ENCODE peak calls at places on chromosomes 6 and 20, in six cellular contexts. V is HepG2, F is K562, X is H1, A is GM12878, J is sigmoid colon. Y is an unnamed sample. For H3K9me3, the result is how much of the 10 kb centered on the place peaks cover.

GRCh38 chr6:105819774-105820173 is 266.4 kb upstream of the PRDM1 start:
- DNase-seq in V (no peak), F (no peak), X (no peak), A (no peak), J (no peak), Y (no peak)

GRCh38 chr20:3193806-3194616 is 10.5 kb downstream of the DDRGK1 start:
- DNase-seq in V (no peak), F (no peak), X (no peak), A (no peak), J (no peak), Y (no peak)

GRCh38 chr6:127900935-127901334 is at the start of gene THEMIS:
- DNase-seq in V (no peak), F (no peak), X (no peak), A (no peak), J (no peak), Y (peak)

GRCh38 chr6:41306187-41306854 is 19.8 kb upstream of the TREM1 start:
- DNase-seq in V (peak), F (peak), X (no peak), A (no peak), J (no peak), Y (peak)

GRCh38 chr6:21384211-21384610 is 209.3 kb upstream of the SOX4 start:
- DNase-seq in V (peak), F (no peak), X (no peak), A (no peak), J (no peak), Y (no peak)

GRCh38 chr6:3610896-3611295 is 140.6 kb downstream of the PXDC1 start:
- DNase-seq in V (no peak), F (no peak), X (no peak), A (no peak), J (no peak), Y (no peak)

GRCh38 chr6:147117580-147117979 is 86.6 kb upstream of the STXBP5 start:
- DNase-seq in V (no peak), F (no peak), X (no peak), A (no peak), J (no peak), Y (no peak)

GRCh38 chr6:38713812-38714211 is 1.3 kb upstream of the DNAH8 start:
- DNase-seq in V (no peak), F (no peak), X (no peak), A (no peak), J (no peak), Y (peak)

GRCh38 chr6:165767228-165767627 is 104.2 kb upstream of the PDE10A start:
- DNase-seq in V (no peak), F (no peak), X (no peak), A (no peak), J (no peak), Y (no peak)

GRCh38 chr20:32358632-32358882 is 426 bp downstream of the ASXL1 start:
- DNase-seq in V (no peak), F (no peak), X (no peak), A (no peak), J (no peak), Y (no peak)

GRCh38 chr20:32360333-32360634 is 2.2 kb downstream of the ASXL1 start:
- DNase-seq in V (no peak), F (no peak), X (no peak), A (no peak), J (no peak), Y (no peak)

GRCh38 chr20:32357869-32358631 is at the start of gene ASXL1:
- DNase-seq in V (peak), F (peak), X (peak), A (peak), J (peak), Y (peak)

GRCh38 chr20:32359633-32360332 is 1.7 kb downstream of the ASXL1 start:
- DNase-seq in V (no peak), F (no peak), X (no peak), A (no peak), J (no peak), Y (no peak)

GRCh38 chr20:32358883-32359632 is 927 bp downstream of the ASXL1 start:
- DNase-seq in V (peak), F (peak), X (peak), A (no peak), J (peak), Y (peak)
- TF ChIP-seq POLR2AphosphoS5 in V (peak), F (peak), X (peak), A (peak), J (peak), Y (peak)

GRCh38 chr6:161327360-161327953 is 53.6 kb upstream of the AGPAT4 start:
- DNase-seq in V (no peak), F (no peak), X (no peak), A (no peak), J (no peak), Y (no peak)
- H3K9me3 ChIP-seq in V (half or more), F (under half), X (under half), A (under half), J (under half), Y (under half)

DNA sequence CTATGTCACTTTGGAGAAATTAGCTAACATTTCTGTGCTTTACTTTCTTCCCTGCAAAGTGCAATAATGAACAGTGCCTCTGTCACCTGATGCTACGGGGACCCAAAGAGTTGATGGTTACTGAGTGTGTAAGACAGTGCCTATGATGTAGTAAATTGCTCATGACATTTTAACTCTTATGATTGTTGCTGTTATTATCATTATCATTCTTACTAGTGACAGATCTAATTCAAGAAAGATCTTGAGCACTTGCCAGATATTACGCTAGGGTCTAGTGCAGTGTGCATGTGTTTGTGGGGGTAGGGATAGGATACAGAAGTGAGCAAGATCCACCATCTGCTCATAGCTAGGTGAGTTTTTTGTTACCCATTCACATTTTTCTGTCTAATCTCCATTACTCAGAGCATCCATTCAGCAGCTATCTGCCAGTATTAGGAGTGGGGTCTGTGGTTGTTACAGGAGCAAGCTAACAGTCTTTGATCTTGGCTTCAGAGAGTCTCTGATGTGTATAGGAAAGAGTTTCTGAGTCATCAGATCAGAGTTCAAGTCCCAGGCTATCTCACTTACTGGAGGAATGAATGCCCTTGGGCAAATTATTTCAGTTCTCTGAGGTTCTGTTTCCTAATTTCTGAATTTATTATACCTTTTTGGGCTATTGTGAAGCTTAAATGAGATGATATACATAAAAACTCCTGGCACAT is 33.1 kb upstream of the DAAM2 start:
- DNase-seq in V (peak), F (no peak), X (no peak), A (no peak), J (no peak), Y (no peak)
- TF ChIP-seq EP300 in V (no peak), F (no peak), X (no peak), A (no peak), J (no peak), Y (no peak)

GRCh38 chr6:6002005-6002808 is 4.5 kb downstream of the NRN1 start:
- DNase-seq in V (no peak), F (no peak), X (no peak), A (no peak), J (no peak), Y (no peak)

GRCh38 chr6:6002809-6003333 is 3.9 kb downstream of the NRN1 start:
- DNase-seq in V (no peak), F (no peak), X (no peak), A (no peak), J (no peak), Y (no peak)

GRCh38 chr6:6005467-6006427 is 978 bp downstream of the NRN1 start:
- DNase-seq in V (no peak), F (no peak), X (no peak), A (no peak), J (no peak), Y (no peak)

GRCh38 chr6:6003334-6004146 is 3.2 kb downstream of the NRN1 start:
- DNase-seq in V (no peak), F (no peak), X (no peak), A (no peak), J (no peak), Y (no peak)

DNA sequence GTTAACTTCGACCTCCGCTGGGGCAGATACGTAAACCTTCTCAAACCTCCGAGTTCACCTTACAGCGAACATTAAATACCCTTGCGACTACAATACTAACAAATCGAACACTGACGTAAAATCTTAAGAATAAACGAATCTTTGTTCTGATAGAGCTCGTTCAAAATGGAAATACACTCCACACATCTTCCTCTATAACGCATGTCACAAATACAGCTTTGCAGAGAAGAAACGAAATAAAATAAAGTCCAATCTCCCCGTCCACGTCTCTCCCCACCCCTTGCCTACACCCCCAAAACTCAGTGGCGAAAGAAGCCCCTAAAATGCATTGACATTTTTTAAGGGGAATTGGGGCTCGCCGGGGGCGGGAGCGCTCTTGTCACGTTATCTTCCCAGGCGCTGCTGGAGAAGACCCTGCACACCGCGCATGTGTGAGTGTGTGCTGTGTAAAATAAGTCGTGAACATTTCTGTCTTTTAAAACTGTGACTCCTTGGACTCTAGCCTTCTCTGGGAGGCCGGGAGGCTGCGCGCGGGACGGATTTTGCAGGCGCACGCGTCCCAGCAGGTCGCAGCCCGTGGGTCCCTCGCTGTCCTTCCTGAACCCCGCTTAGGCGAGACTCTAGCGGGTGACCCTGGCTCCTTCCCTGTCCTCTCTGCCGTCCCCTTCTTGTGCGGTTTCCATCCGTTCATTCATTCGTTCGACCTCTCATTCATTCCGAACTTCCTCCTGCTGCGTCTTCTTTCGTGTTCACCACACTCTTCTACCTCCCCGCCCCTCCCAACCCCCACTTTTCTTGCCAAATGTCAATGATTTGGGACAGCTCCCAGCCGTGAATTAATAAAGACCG is 2.4 kb downstream of the NRN1 start:
- DNase-seq in V (no peak), F (no peak), X (no peak), A (no peak), J (no peak), Y (no peak)
- TF ChIP-seq POLR2AphosphoS5 in V (no peak), F (no peak), X (no peak), A (no peak), J (peak), Y (no peak)

DNA sequence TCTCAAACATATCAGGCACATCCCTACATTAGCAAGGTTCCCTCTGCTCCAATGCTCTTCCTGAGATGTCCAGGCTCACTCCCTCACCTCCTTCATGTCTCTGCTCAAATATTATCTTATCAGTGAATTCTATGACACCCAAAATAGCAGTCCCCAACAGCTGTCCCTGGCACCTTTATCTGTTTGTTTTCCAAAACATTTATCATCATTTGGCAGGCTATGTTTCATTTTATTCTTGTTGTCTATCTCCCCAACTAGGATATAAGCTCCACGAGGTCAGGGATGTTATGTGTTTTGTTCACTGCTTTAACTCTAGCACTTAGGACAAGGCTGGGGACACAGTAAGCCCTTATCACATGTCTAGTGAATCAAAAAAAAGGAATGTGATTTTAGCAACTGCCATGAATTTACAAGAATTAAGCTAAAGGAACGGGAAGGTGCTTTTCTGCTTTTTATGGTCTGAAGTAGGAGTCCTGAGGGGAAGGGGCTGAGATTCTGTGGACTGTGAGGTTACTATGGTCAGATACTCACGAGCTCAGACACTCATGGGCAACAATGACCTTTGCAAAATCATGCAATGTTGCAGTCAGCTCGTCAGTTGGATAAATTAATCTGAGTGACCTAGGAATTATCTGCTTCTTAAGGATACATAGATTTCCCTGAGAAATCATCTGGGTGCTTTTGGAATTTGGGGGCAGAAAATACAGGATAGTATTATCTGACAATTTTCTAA is 1.9 kb upstream of the IL22RA2 start:
- DNase-seq in V (no peak), F (no peak), X (no peak), A (no peak), J (no peak), Y (no peak)
- H3K9me3 ChIP-seq in V (under half), F (under half), X (under half), A (under half), J (under half), Y (under half)

DNA sequence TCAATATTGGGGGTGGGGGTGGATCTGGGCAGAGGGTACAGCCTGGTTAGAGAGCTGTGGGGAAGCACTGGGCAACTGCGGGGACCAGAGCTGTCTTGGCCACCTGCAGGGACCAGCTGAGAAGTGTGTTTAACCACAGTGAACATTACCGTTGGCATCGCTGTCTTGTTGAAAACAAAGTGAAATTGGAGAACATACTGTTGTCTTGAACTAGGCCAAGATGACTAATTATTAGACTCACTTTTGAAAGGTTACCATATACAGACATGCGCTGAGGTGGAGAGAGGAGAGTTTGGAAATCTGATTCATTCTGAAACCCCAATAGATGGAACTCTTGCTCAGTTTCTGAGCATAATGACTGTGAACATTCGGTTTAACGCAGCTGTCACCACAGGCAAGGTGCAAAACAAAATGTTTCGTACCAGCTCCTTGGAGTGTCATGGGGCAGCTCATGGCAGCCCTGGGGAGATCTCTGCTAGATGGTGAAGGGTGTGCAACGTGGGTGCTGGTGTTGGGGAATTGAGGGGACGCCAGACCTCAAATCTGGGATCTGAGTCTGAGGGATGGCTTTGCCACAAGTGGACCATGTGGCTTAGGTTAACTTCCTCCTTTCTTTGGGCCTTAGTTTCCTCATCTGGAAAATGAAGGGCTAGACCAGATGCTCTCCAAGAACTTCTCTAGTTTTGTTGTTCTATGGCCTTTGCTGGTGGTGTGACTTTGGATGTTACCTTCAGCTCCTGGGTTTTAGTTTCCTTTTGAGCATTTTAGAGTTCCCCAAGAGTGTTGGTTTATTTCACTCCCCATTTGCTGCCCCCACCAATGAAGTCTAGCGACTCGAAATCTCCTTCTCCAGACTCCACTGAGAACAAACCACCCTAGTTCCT is 24.6 kb upstream of the GTSF1L start:
- DNase-seq in V (no peak), F (no peak), X (no peak), A (peak), J (no peak), Y (peak)
- TF ChIP-seq EP300 in V (no peak), F (no peak), X (no peak), A (peak), J (no peak), Y (no peak)

GRCh38 chr20:48773837-48774418 is 53.9 kb downstream of the PREX1 start:
- DNase-seq in V (no peak), F (no peak), X (no peak), A (no peak), J (no peak), Y (peak)

GRCh38 chr20:48772183-48772976 is 55.4 kb downstream of the PREX1 start:
- DNase-seq in V (no peak), F (no peak), X (no peak), A (no peak), J (peak), Y (peak)

GRCh38 chr20:48770700-48771099 is 57.1 kb downstream of the PREX1 start:
- DNase-seq in V (no peak), F (no peak), X (no peak), A (no peak), J (no peak), Y (no peak)

GRCh38 chr20:48769111-48769879 is 58.5 kb downstream of the PREX1 start:
- DNase-seq in V (no peak), F (peak), X (no peak), A (no peak), J (no peak), Y (no peak)

GRCh38 chr20:48771542-48771941 is 56.3 kb downstream of the PREX1 start:
- DNase-seq in V (no peak), F (no peak), X (no peak), A (no peak), J (no peak), Y (no peak)
- TF ChIP-seq POLR2AphosphoS5 in V (no peak), F (no peak), X (no peak), A (no peak), J (no peak), Y (no peak)

DNA sequence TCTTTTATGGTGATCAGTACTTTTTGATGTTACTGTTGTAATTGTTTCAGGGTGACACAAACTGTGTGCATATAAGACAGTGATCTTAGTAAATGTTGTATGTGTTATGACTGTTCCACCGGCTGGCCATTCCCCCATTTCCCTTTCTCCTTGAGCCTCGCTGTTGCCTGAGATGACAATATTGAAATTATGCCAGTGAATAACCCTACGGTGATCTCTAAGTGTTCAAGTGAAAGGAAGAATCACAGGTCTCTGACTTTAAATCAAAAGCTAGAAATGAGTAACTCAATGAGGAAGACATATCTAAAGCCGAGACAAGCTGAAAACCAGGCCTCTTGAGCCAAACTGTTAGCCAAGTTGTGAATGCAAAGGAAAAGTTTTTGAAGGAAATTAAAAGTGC is 32.3 kb downstream of the TULP4 start:
- DNase-seq in V (no peak), F (no peak), X (no peak), A (peak), J (no peak), Y (no peak)
- H3K9me3 ChIP-seq in V (under half), F (under half), X (under half), A (under half), J (under half), Y (under half)